ENCODE peak calls at places on chromosomes 3 and 15, in five cellular contexts. H is IMR-90; V is HepG2; Q is CD4-positive, alpha-beta memory T cell; I is tibial artery. Z is an unnamed sample.

GRCh38 chr3:195808741-195809290 is 2.9 kb downstream of the MUC4 start:
- DNase-seq in V (no peak), H (no peak), I (no peak), Q (no peak), Z (no peak)

GRCh38 chr3:169764164-169764452 is 752 bp downstream of the TERC start:
- DNase-seq in H (peak), Q (no peak), V (no peak), I (no peak), Z (peak)

GRCh38 chr15:74397239-74398068 is 30.0 kb upstream of the CYP11A1 start:
- DNase-seq in V (no peak), H (no peak), I (no peak), Q (no peak), Z (no peak)

GRCh38 chr15:62241135-62241770 is 76.2 kb upstream of the C2CD4B start:
- DNase-seq in Q (no peak), I (no peak), H (no peak), V (peak), Z (no peak)

GRCh38 chr3:188385295-188385694 is 231.3 kb downstream of the LPP start:
- DNase-seq in V (no peak), H (no peak), Q (no peak), I (no peak), Z (no peak)

GRCh38 chr3:66738625-66739330 is 238.0 kb upstream of the LRIG1 start:
- DNase-seq in I (no peak), Q (no peak), V (no peak), H (peak), Z (peak)

GRCh38 chr15:95793226-95793625 is 537.3 kb upstream of the NR2F2 start:
- DNase-seq in H (no peak), Q (no peak), V (no peak), I (no peak), Z (no peak)

GRCh38 chr3:134201201-134202130 is 49.2 kb downstream of the RYK start:
- DNase-seq in V (no peak), I (no peak), Q (no peak), H (peak), Z (peak)

GRCh38 chr15:68576253-68577236 is 2.2 kb upstream of the CORO2B start:
- DNase-seq in I (no peak), V (no peak), Q (no peak), H (no peak), Z (no peak)

GRCh38 chr15:98428253-98428989 is 219.9 kb upstream of the IGF1R start:
- DNase-seq in Q (peak), H (peak), I (peak), V (peak), Z (peak)

GRCh38 chr15:45199136-45199810 is 11.5 kb upstream of the SHF start:
- DNase-seq in H (no peak), Q (peak), I (no peak), V (peak), Z (no peak)

GRCh38 chr3:121998030-121998580 is 23.9 kb downstream of the ILDR1 start:
- DNase-seq in I (no peak), Q (no peak), V (no peak), H (peak), Z (peak)

DNA sequence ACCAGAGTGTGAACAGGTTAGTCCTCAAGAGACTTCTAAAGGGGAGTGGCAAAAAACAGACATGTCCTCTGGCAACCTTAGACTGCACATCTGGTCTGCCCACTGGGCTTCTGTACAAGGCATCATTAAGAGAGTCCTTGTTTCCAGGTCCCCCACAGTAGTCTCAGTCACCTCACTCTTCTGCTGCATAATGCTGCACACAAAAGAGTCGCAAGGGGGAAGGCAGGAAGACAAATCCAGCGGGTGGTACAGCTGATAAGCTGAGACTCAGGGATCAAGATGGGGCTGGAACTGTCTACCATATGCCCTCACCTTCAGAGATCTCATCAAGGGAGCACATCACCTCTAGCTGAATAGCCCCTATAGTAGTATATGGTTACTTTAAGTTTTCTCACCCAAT is 27.4 kb upstream of the RPS17 start:
- DNase-seq in V (no peak), Q (no peak), H (no peak), I (no peak), Z (no peak)
- H3K4me3 ChIP-seq in V (no peak), Q (no peak), H (no peak), I (no peak), Z (no peak)

GRCh38 chr15:63915888-63916731 is 82.4 kb upstream of the HERC1 start:
- DNase-seq in H (peak), I (peak), Q (no peak), V (no peak), Z (peak)
- H3K4me3 ChIP-seq in H (no peak), I (no peak), Q (no peak), V (no peak), Z (no peak)

DNA sequence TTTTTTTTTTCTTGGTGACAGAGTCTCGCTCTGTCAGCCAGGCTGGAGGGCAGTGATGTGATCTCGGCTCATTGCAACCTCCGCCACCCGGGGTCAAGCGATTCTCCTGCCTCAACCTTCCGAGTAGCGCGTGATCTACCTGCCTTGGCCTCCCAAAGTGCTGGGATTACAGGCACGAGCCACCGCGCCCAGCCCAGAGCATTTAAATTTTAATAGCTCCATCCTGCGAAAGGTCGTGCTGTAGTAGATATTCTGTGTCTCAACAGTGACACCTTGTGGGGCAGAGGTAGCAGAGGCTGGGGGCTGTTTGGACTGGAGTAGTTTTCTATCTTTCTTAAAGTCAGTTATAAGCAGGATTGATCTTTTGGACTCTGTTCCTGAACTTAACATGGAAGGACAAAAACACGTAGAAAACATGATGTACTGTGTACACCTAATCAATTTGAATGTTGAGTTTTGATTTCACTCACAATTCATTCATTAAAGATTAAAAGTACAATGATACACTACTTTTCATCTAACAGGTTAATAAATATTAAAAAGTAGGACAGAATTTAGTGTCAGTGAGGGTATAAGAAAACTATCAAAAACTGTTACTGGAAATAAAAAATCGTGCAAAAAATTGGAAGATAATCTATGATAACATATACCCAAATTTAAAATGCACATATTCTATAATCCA is 11.0 kb upstream of the PDCD6IP start:
- DNase-seq in Q (peak), V (peak), H (peak), I (peak), Z (peak)
- H3K4me3 ChIP-seq in Q (no peak), V (peak), H (peak), I (peak), Z (peak)

GRCh38 chr3:143650120-143650519 is 198.1 kb downstream of the SLC9A9 start:
- DNase-seq in Q (no peak), V (no peak), I (no peak), H (no peak), Z (no peak)
- H3K4me3 ChIP-seq in Q (no peak), V (no peak), I (no peak), H (no peak), Z (no peak)

GRCh38 chr3:129281726-129282125 is 3.1 kb downstream of the HMCES start:
- DNase-seq in H (no peak), I (no peak), Q (no peak), V (no peak), Z (no peak)

GRCh38 chr3:129286081-129286480 is 7.4 kb downstream of the HMCES start:
- DNase-seq in Q (no peak), H (no peak), V (no peak), I (no peak), Z (no peak)

GRCh38 chr3:129278970-129279906 is 568 bp downstream of the HMCES start:
- DNase-seq in V (peak), Q (peak), H (peak), I (peak), Z (peak)

GRCh38 chr3:129280183-129280582 is 1.5 kb downstream of the HMCES start:
- DNase-seq in V (no peak), I (no peak), Q (no peak), H (no peak), Z (no peak)

GRCh38 chr3:129282727-129283327 is 4.2 kb downstream of the HMCES start:
- DNase-seq in H (peak), I (no peak), Q (peak), V (peak), Z (peak)
- H3K4me3 ChIP-seq in H (no peak), I (no peak), Q (no peak), V (no peak), Z (no peak)

GRCh38 chr3:124034809-124035152 is 42.9 kb upstream of the ROPN1 start:
- DNase-seq in I (no peak), Q (no peak), V (no peak), H (no peak), Z (no peak)
- H3K4me3 ChIP-seq in I (peak), Q (no peak), V (no peak), H (no peak), Z (no peak)

DNA sequence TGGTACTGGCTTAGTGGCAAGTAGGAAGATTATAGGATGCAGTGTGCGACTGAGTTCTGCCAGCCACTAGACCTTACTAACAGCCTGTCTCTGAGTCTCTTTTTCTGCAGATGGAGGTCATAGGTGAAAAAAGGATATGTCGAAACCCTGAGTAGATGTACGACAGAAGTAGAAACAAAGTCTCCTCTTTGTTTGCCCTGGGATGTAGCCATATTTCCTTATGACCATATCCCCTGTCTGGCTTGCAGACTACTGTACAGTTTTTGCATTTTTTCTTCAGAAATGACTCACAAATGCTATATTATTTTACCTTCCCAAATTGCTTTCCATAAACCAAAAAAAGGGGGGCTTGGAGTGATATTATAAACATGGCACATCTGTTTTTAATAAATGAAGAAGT is 314.0 kb upstream of the ATP11B start:
- DNase-seq in H (no peak), I (no peak), V (no peak), Q (no peak), Z (no peak)
- H3K4me3 ChIP-seq in H (no peak), I (no peak), V (no peak), Q (no peak), Z (no peak)

Z was measured in fibroblast of the aortic adventitia.